ENCODE peak calls at places on chromosome 3, in nine cellular contexts. R is K562, K is mesenchymal stem cell, N is HCT116, U is neural progenitor cell, F is DND-41, Q is HepG2, S is fibroblast of lung, D is H9. P is an unnamed sample.

GRCh38 chr3:126274735-126275734 is 82.2 kb downstream of the KLF15 start:
- DNase-seq in N (no peak), U (no peak), Q (no peak), D (no peak), K (no peak), R (no peak), F (no peak), S (no peak), P (no peak)

GRCh38 chr3:50213383-50213782 is 8.3 kb downstream of the SLC38A3 start:
- DNase-seq in N (no peak), D (no peak), S (no peak), K (no peak), R (no peak), U (no peak), Q (no peak), F (no peak), P (no peak)

GRCh38 chr3:9625656-9626055 is 23.6 kb upstream of the MTMR14 start:
- DNase-seq in F (no peak), Q (no peak), S (no peak), N (no peak), R (no peak), D (no peak), K (no peak), U (no peak), P (no peak)

GRCh38 chr3:187777331-187778046 is 32.2 kb upstream of the BCL6 start:
- DNase-seq in R (no peak), Q (no peak), F (peak), S (peak), D (no peak), K (peak), U (no peak), N (no peak), P (peak)

GRCh38 chr3:106399773-106400172 is 531.0 kb upstream of the CBLB start:
- DNase-seq in S (no peak), N (no peak), U (peak), R (no peak), D (no peak), K (peak), Q (no peak), F (no peak), P (no peak)

GRCh38 chr3:140432176-140432753 is 245.6 kb upstream of the TRIM42 start:
- DNase-seq in N (no peak), K (no peak), F (no peak), D (no peak), S (peak), U (peak), Q (no peak), R (no peak), P (no peak)

GRCh38 chr3:11641683-11642407 is 1.9 kb downstream of the VGLL4 start:
- DNase-seq in U (peak), S (peak), Q (no peak), D (no peak), R (peak), N (no peak), K (peak), F (no peak), P (peak)

GRCh38 chr3:99965077-99965476 is 147.4 kb downstream of the CMSS1 start:
- DNase-seq in F (no peak), K (peak), U (no peak), Q (no peak), D (no peak), R (no peak), S (peak), N (no peak), P (no peak)

GRCh38 chr3:53194218-53195065 is 33.4 kb downstream of the PRKCD start:
- DNase-seq in N (no peak), R (no peak), S (peak), D (peak), K (peak), F (no peak), U (peak), Q (no peak), P (peak)

GRCh38 chr3:142270407-142270806 is 45.0 kb upstream of the GK5 start:
- DNase-seq in S (no peak), F (no peak), Q (no peak), R (no peak), D (no peak), N (no peak), U (no peak), K (no peak), P (no peak)

GRCh38 chr3:60893946-60894345 is 357.3 kb downstream of the FHIT start:
- DNase-seq in U (no peak), Q (no peak), K (no peak), F (no peak), D (no peak), S (no peak), R (no peak), N (no peak), P (no peak)

DNA sequence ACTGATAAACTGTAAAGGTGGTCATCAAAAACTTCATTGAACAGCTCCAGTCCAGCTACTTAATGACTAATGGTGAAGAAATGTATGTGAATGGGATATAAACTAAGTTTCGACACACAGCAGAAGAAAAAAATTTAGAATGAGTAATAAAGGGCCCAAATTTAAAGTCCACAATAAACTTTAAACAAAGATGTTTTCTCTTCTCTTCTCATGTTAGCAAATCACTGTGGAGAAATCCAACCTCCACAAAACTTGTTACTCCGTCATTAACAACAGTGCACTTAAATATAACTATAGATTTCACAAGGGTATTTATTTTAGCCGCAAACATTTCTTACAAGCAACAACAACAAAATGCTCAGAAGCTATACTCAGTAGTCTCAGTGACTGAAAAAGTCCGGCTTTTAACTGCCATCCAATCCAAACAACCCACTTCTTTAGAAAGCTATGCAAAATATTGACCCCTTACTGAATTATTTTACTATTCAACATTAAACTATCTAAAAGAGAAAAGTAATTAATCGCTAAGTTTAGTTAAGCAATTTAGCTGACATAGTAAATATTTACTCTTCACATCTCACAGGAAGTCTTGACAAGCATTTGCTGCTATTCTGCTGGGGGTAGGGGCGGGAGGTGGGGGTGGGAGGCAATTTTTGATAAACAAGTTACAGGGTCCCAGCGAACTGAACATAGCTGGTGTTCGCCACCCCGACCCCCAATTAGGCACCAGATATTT is 2.5 kb downstream of the IGF2BP2 start:
- DNase-seq in R (peak), U (no peak), F (no peak), Q (peak), D (no peak), N (no peak), K (peak), S (peak), P (no peak)
- H3K4me2 ChIP-seq in R (peak), U (peak), F (no peak), Q (peak), D (peak), N (peak), K (peak), S (peak), P (no peak)

DNA sequence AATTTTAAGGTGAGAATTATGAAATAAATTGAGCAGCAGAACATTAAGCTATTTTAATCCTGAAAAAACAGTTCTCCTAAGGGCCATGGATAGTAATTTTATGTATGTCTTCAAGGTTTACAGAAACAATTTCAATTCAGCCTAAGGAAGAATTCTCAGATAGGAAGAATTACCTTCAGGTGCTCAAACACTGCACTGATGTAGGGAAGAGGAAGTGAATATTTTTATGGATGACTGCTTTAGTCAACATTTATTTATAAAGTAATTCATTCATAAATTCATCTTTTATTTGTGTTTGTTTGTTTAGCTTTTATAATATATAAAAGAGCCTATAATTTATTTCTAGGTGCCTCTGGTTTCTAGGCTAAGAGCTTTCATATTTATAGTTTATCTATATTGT is 620.7 kb downstream of the NAALADL2 start:
- DNase-seq in D (no peak), N (no peak), K (no peak), S (no peak), R (no peak), F (no peak), Q (no peak), U (no peak), P (no peak)
- H3K9ac ChIP-seq in D (no peak), N (no peak), K (no peak), S (no peak), R (no peak), F (no peak), Q (no peak), U (no peak), P (no peak)

DNA sequence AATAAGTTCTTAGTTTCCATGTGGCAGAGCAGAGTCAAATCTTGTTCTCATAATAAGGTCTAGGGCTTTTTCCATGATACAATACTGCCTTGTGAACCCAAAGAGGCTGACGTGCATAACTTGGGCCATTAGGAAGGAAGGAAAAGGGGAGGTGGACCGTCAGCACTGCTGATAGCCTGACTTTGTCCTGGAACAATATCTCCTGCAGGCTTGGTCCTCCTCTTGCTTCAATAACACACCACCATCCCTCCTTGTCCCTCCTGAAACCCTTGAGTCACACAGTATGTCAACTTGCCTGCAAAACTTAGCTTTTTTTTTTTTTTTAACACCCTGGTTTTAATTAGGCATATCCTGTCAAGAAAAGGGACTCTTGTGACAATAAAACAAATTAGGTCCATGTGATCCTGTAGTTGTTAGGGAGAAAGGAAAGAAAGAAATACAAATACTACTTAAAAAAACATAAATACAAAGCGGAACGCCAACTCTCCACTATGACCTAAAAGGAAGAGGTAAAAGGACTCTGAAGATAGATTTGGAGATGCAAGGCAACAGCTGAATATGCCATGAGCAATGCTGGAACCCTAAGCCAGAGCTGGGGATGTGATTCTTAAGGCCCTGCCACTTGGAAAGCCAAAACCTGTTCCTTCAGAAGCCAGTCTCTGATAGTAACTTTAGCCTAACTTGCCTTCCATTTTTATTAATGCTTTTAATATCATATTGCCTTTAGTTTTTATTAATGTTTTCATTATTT is 67.0 kb downstream of the WWTR1 start:
- DNase-seq in R (no peak), N (no peak), U (no peak), K (no peak), F (no peak), Q (no peak), S (no peak), D (no peak), P (no peak)
- H3K4me2 ChIP-seq in R (no peak), N (no peak), U (no peak), K (no peak), F (no peak), Q (no peak), S (no peak), D (no peak), P (no peak)

GRCh38 chr3:29759021-29759359 is 478.1 kb downstream of the RBMS3 start:
- DNase-seq in S (no peak), K (no peak), R (no peak), D (no peak), Q (no peak), U (no peak), N (no peak), F (no peak), P (no peak)

GRCh38 chr3:29758108-29759020 is 477.5 kb downstream of the RBMS3 start:
- DNase-seq in R (no peak), S (peak), F (no peak), N (no peak), K (peak), U (no peak), D (no peak), Q (no peak), P (no peak)

GRCh38 chr3:29757054-29757777 is 476.3 kb downstream of the RBMS3 start:
- DNase-seq in D (no peak), F (no peak), K (no peak), Q (no peak), R (no peak), U (no peak), S (peak), N (no peak), P (no peak)

GRCh38 chr3:29763115-29763514 is 482.2 kb downstream of the RBMS3 start:
- DNase-seq in N (no peak), K (no peak), F (no peak), S (no peak), D (no peak), R (no peak), U (no peak), Q (no peak), P (no peak)

GRCh38 chr3:29759443-29760033 is 478.7 kb downstream of the RBMS3 start:
- DNase-seq in Q (no peak), R (no peak), K (peak), S (peak), F (no peak), N (no peak), U (peak), D (no peak), P (no peak)
- H3K9ac ChIP-seq in Q (no peak), R (no peak), K (peak), S (no peak), F (no peak), N (no peak), U (no peak), D (no peak), P (no peak)

GRCh38 chr3:5565026-5565425 is 377.5 kb downstream of the EDEM1 start:
- DNase-seq in R (peak), D (no peak), S (no peak), F (no peak), U (no peak), K (no peak), N (no peak), Q (no peak), P (no peak)
- H3K4me2 ChIP-seq in R (peak), D (no peak), S (no peak), F (no peak), U (no peak), K (no peak), N (no peak), Q (no peak), P (no peak)

GRCh38 chr3:69472093-69472492 is 86.2 kb upstream of the FRMD4B start:
- DNase-seq in F (no peak), S (no peak), U (no peak), Q (no peak), R (no peak), K (peak), D (no peak), N (no peak), P (no peak)

GRCh38 chr3:69474186-69474585 is 88.3 kb upstream of the FRMD4B start:
- DNase-seq in U (no peak), N (no peak), F (no peak), K (no peak), S (no peak), D (no peak), R (no peak), Q (no peak), P (no peak)
- H3K9ac ChIP-seq in U (no peak), N (no peak), F (no peak), K (no peak), S (no peak), D (no peak), R (no peak), Q (no peak), P (no peak)

DNA sequence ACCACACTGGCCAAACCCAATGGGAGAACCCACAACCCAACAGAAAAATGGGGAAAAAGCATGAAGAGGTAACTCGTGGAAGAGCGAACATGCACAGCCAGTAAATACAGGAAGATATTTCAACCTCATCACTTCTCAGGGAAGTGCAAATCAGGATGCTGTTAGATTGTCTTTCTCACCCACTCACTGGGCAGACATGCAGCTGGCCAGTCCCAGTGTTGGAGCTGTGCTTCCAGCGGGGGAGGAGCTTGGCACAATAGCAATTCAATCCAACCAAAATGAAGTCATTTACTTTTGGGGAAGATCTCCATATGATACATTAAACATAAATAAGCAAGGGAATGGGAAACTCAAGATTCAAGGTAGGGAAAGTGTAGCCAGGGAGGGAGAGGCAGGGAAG is 12.1 kb downstream of the WNT7A start:
- DNase-seq in N (no peak), K (no peak), S (no peak), Q (no peak), R (no peak), U (no peak), D (no peak), F (no peak), P (no peak)
- H3K4me2 ChIP-seq in N (no peak), K (no peak), S (no peak), Q (no peak), R (no peak), U (no peak), D (no peak), F (no peak), P (no peak)

DNA sequence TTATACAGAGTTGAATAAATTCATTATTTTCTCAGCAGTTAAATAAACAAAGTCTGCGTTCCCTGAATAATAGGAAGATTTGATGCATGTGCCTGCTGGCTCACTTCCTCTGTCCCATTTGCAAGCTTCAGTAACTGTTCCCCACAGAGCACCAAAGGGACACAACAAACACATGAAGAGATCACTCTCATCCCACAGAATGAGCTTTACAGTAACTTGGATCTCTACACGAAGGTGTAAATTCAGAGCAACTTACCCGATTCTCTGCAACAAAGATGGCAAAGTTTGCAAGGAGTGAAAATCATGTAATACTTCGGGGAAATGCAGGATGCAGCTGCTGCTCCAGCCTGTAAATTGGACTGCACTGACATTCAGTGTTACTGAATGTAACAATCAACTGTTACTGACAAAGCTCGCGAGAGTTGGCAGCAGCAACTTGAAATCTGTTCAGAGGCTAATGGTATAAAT is at the start of gene BCHE:
- DNase-seq in D (peak), U (peak), F (peak), N (no peak), S (peak), Q (no peak), K (peak), R (no peak), P (no peak)
- H3K9ac ChIP-seq in D (peak), U (no peak), F (peak), N (no peak), S (no peak), Q (no peak), K (peak), R (no peak), P (no peak)